ENCODE peak calls at places on chromosome 17, in five cellular contexts. K is GM12865, N is adrenal gland, I is right cardiac atrium, E is A549. C is an unnamed sample.

GRCh38 chr17:83103200-83103937 is 24.0 kb downstream of the METRNL start:
- DNase-seq in E (peak), N (peak), I (no peak), K (no peak), C (peak)

GRCh38 chr17:73308017-73308823 is 3.6 kb downstream of the CDC42EP4 start:
- DNase-seq in N (peak), I (peak), K (no peak), E (peak), C (peak)

GRCh38 chr17:79930077-79930785 is 91.0 kb upstream of the CBX4 start:
- DNase-seq in E (no peak), K (no peak), I (no peak), N (no peak), C (no peak)

GRCh38 chr17:75673487-75673886 is 6.3 kb downstream of the SAP30BP start:
- DNase-seq in I (no peak), K (no peak), N (no peak), E (no peak), C (no peak)

GRCh38 chr17:81368623-81369022 is 26.6 kb upstream of the BAHCC1 start:
- DNase-seq in K (no peak), N (no peak), E (no peak), I (no peak), C (no peak)

GRCh38 chr17:48718162-48718780 is 4.0 kb downstream of the PRAC1 start:
- DNase-seq in N (no peak), I (no peak), K (no peak), E (no peak), C (no peak)

GRCh38 chr17:21213491-21214014 is 408 bp downstream of the TMEM11 start:
- DNase-seq in K (peak), E (no peak), I (peak), N (peak), C (peak)

GRCh38 chr17:77320046-77320445 is 179.3 kb downstream of the SEC14L1 start:
- DNase-seq in N (peak), E (no peak), K (no peak), I (peak), C (no peak)

GRCh38 chr17:74818306-74818705 is 41.4 kb downstream of the GRIN2C start:
- DNase-seq in E (no peak), K (no peak), N (no peak), I (no peak), C (no peak)

GRCh38 chr17:50204431-50204830 is 3.0 kb upstream of the COL1A1 start:
- DNase-seq in E (no peak), N (no peak), K (no peak), I (no peak), C (no peak)

GRCh38 chr17:49496183-49496865 is 1.2 kb downstream of the NGFR start:
- DNase-seq in E (peak), K (peak), N (peak), I (peak), C (peak)